ENCODE peak calls at places on chromosomes 7 and 10, in six cellular contexts. O, V, Z, A, P and M are unnamed samples.

GRCh38 chr7:128876586-128876977 is 13.9 kb downstream of the ATP6V1F start:
- DNase-seq in O (no peak), V (no peak), Z (no peak), A (no peak), P (no peak), M (no peak)

GRCh38 chr10:3754727-3755439 is 30.1 kb downstream of the KLF6 start:
- DNase-seq in O (peak; percentile 86), V (no peak), Z (peak; percentile 98), A (no peak), P (peak; percentile 88), M (peak; percentile 83)

GRCh38 chr7:26189000-26189539 is 11.5 kb downstream of the HNRNPA2B1 start:
- DNase-seq in O (no peak), V (no peak), Z (no peak), A (no peak), P (no peak), M (no peak)

GRCh38 chr7:132536646-132537395 is 39.4 kb downstream of the PLXNA4 start:
- DNase-seq in O (no peak), V (no peak), Z (no peak), A (no peak), P (peak; percentile 71), M (no peak)

GRCh38 chr7:83691095-83691494 is 42.2 kb upstream of the SEMA3E start:
- DNase-seq in O (no peak), V (no peak), Z (no peak), A (no peak), P (no peak), M (no peak)

GRCh38 chr7:30330134-30331111 is 46.0 kb downstream of the ZNRF2 start:
- DNase-seq in O (no peak), V (no peak), Z (no peak), A (no peak), P (no peak), M (no peak)

GRCh38 chr7:76997381-76998262 is 34.5 kb downstream of the SPDYE17 start:
- DNase-seq in O (no peak), V (peak; percentile 8), Z (peak; percentile 4), A (no peak), P (no peak), M (no peak)

GRCh38 chr7:69067397-69067796 is 530.9 kb upstream of the AUTS2 start:
- DNase-seq in O (no peak), V (peak; percentile 21), Z (no peak), A (no peak), P (no peak), M (peak; percentile 18)

GRCh38 chr10:116752563-116752962 is 10.2 kb upstream of the HSPA12A start:
- DNase-seq in O (no peak), V (no peak), Z (peak; percentile 34), A (no peak), P (peak; percentile 31), M (no peak)

GRCh38 chr7:78530351-78530750 is 731.8 kb downstream of the PHTF2 start:
- DNase-seq in O (no peak), V (no peak), Z (peak; percentile 80), A (no peak), P (no peak), M (peak; percentile 40)

GRCh38 chr7:159122276-159122675 is 22.4 kb downstream of the VIPR2 start:
- DNase-seq in O (no peak), V (no peak), Z (no peak), A (no peak), P (no peak), M (no peak)

GRCh38 chr10:69361303-69361614 is 55.5 kb downstream of the TACR2 start:
- DNase-seq in O (no peak), V (no peak), Z (no peak), A (no peak), P (no peak), M (peak; percentile 17)